ENCODE peak calls at places on chromosomes 5 and 9, in eight cellular contexts. O is left ventricle myocardium inferior; C is body of pancreas; X is A549; U is stimulated activated CD4-positive, alpha-beta T cell treated with anti-CD3 and anti-CD28 coated beads, Interleukin-2, amount 100 ng/mL, for 24 hours; N is frontal cortex; W is ACHN; A is naive thymus-derived CD8-positive, alpha-beta T cell. R is an unnamed sample.
A peak's percentile ranks its signal among the peaks of the same experiment; 100 is the strongest.

GRCh38 chr5:124043456-124043855 is 531.5 kb downstream of the CSNK1G3 start:
- DNase-seq in O (no peak), C (no peak), X (peak; percentile 7), U (no peak), N (no peak), W (peak; percentile 12), A (no peak), R (no peak)

GRCh38 chr5:175538576-175538975 is 60.2 kb downstream of the SFXN1 start:
- DNase-seq in O (no peak), C (no peak), X (no peak), U (no peak), N (no peak), W (no peak), A (no peak), R (no peak)

GRCh38 chr9:135736979-135737839 is 35.2 kb downstream of the KCNT1 start:
- DNase-seq in O (no peak), C (no peak), X (no peak), U (no peak), N (no peak), W (no peak), A (no peak), R (no peak)

GRCh38 chr5:90558344-90559192 is at the start of gene ADGRV1:
- DNase-seq in O (peak; percentile 16), C (peak; percentile 95), X (peak; percentile 8), U (peak; percentile 14), N (peak; percentile 44), W (peak; percentile 89), A (no peak), R (peak; percentile 35)

GRCh38 chr9:113966394-113966793 is 90.3 kb downstream of the ZNF618 start:
- DNase-seq in O (peak; percentile 27), C (peak; percentile 48), X (no peak), U (no peak), N (no peak), W (no peak), A (no peak), R (no peak)

GRCh38 chr5:57458443-57458842 is 24.2 kb downstream of the ACTBL2 start:
- DNase-seq in O (no peak), C (no peak), X (no peak), U (no peak), N (no peak), W (no peak), A (no peak), R (no peak)

GRCh38 chr9:38091310-38092199 is 22.5 kb upstream of the SHB start:
- DNase-seq in O (no peak), C (no peak), X (no peak), U (no peak), N (no peak), W (no peak), A (no peak), R (no peak)

GRCh38 chr9:86944974-86945867 is 2.1 kb downstream of the GAS1 start:
- DNase-seq in O (no peak), C (peak; percentile 46), X (no peak), U (peak; percentile 1), N (no peak), W (no peak), A (no peak), R (no peak)

GRCh38 chr5:89929173-89929572 is 480.4 kb downstream of the CETN3 start:
- DNase-seq in O (no peak), C (no peak), X (no peak), U (no peak), N (no peak), W (no peak), A (no peak), R (no peak)

GRCh38 chr5:67190856-67191255 is 5.7 kb downstream of the CD180 start:
- DNase-seq in O (no peak), C (no peak), X (no peak), U (no peak), N (no peak), W (no peak), A (no peak), R (no peak)

GRCh38 chr9:124254261-124254682 is 3.5 kb upstream of the NEK6 start:
- DNase-seq in O (no peak), C (no peak), X (no peak), U (peak; percentile 55), N (no peak), W (no peak), A (no peak), R (no peak)

GRCh38 chr9:95127249-95128176 is 190.0 kb downstream of the FANCC start:
- DNase-seq in O (peak; percentile 86), C (peak; percentile 88), X (peak; percentile 74), U (peak; percentile 81), N (peak; percentile 63), W (peak; percentile 77), A (peak; percentile 34), R (peak; percentile 78)

GRCh38 chr9:125663127-125663526 is 43.9 kb downstream of the MAPKAP1 start:
- DNase-seq in O (no peak), C (no peak), X (peak; percentile 31), U (no peak), N (no peak), W (peak; percentile 55), A (no peak), R (no peak)

GRCh38 chr5:55172051-55172899 is 702 bp downstream of the CDC20B start:
- DNase-seq in O (no peak), C (peak; percentile 67), X (peak; percentile 79), U (peak; percentile 42), N (peak; percentile 74), W (peak; percentile 80), A (peak; percentile 44), R (no peak)

GRCh38 chr5:661891-662750 is 31.0 kb downstream of the TPPP start:
- DNase-seq in O (peak; percentile 14), C (no peak), X (no peak), U (no peak), N (no peak), W (no peak), A (no peak), R (no peak)

GRCh38 chr5:98333921-98334320 is 439.5 kb upstream of the RGMB start:
- DNase-seq in O (no peak), C (no peak), X (no peak), U (no peak), N (no peak), W (no peak), A (no peak), R (no peak)

GRCh38 chr9:130847306-130848217 is 12.5 kb downstream of the ABL1 start:
- DNase-seq in O (peak; percentile 71), C (peak; percentile 66), X (peak; percentile 90), U (no peak), N (no peak), W (peak; percentile 91), A (no peak), R (no peak)